ENCODE peak calls at places on chromosome 15, in nine cellular contexts. F, Z, R, M, A, Y, B, V and W are unnamed samples.

GRCh38 chr15:47266556-47266955 is 450.7 kb upstream of the SEMA6D start:
- DNase-seq in F (no peak), Z (no peak), R (no peak), M (no peak), A (no peak), Y (no peak), B (no peak), V (no peak), W (no peak)

GRCh38 chr15:88042047-88042446 is 214.5 kb downstream of the NTRK3 start:
- DNase-seq in F (no peak), Z (no peak), R (peak; percentile 42), M (no peak), A (no peak), Y (no peak), B (no peak), V (no peak), W (no peak)

GRCh38 chr15:101641134-101641764 is 10.9 kb downstream of the TM2D3 start:
- DNase-seq in F (peak; percentile 81), Z (peak; percentile 84), R (no peak), M (peak; percentile 49), A (peak; percentile 68), Y (peak; percentile 75), B (peak; percentile 51), V (peak; percentile 78), W (peak; percentile 67)

GRCh38 chr15:86059851-86060250 is 19.8 kb upstream of the AGBL1 start:
- DNase-seq in F (no peak), Z (no peak), R (no peak), M (no peak), A (no peak), Y (no peak), B (no peak), V (no peak), W (no peak)

GRCh38 chr15:31307270-31308184 is 19.1 kb upstream of the KLF13 start:
- DNase-seq in F (no peak), Z (no peak), R (no peak), M (no peak), A (no peak), Y (no peak), B (no peak), V (no peak), W (no peak)

GRCh38 chr15:64148581-64148980 is 3.0 kb upstream of the SNX22 start:
- DNase-seq in F (no peak), Z (no peak), R (no peak), M (no peak), A (no peak), Y (no peak), B (no peak), V (no peak), W (no peak)

GRCh38 chr15:52408823-52409222 is 113.2 kb upstream of the MYO5C start:
- DNase-seq in F (no peak), Z (no peak), R (no peak), M (no peak), A (no peak), Y (no peak), B (no peak), V (no peak), W (no peak)

GRCh38 chr15:39552546-39552945 is 28.3 kb upstream of the THBS1 start:
- DNase-seq in F (no peak), Z (no peak), R (no peak), M (no peak), A (no peak), Y (no peak), B (no peak), V (no peak), W (no peak)

GRCh38 chr15:51758645-51759044 is 7.2 kb downstream of the TMOD2 start:
- DNase-seq in F (peak; percentile 29), Z (no peak), R (peak; percentile 14), M (no peak), A (no peak), Y (no peak), B (peak; percentile 63), V (peak; percentile 50), W (peak; percentile 76)

GRCh38 chr15:66186049-66186825 is 67.3 kb downstream of the MEGF11 start:
- DNase-seq in F (peak; percentile 9), Z (peak; percentile 61), R (no peak), M (no peak), A (no peak), Y (no peak), B (no peak), V (no peak), W (no peak)

GRCh38 chr15:87267798-87268197 is 988.7 kb downstream of the NTRK3 start:
- DNase-seq in F (no peak), Z (no peak), R (no peak), M (peak; percentile 15), A (no peak), Y (no peak), B (peak; percentile 56), V (no peak), W (no peak)

GRCh38 chr15:67407709-67408257 is 113.1 kb upstream of the C15orf61 start:
- DNase-seq in F (no peak), Z (no peak), R (no peak), M (no peak), A (no peak), Y (no peak), B (no peak), V (no peak), W (no peak)

GRCh38 chr15:57335326-57336118 is 40.8 kb upstream of the CGNL1 start:
- DNase-seq in F (no peak), Z (no peak), R (no peak), M (no peak), A (no peak), Y (no peak), B (no peak), V (no peak), W (no peak)

GRCh38 chr15:50786468-50786867 is 21.0 kb upstream of the SPPL2A start:
- DNase-seq in F (no peak), Z (no peak), R (no peak), M (no peak), A (no peak), Y (no peak), B (no peak), V (no peak), W (no peak)

GRCh38 chr15:100596792-100597191 is 5.2 kb downstream of the LINS1 start:
- DNase-seq in F (peak; percentile 26), Z (no peak), R (no peak), M (no peak), A (no peak), Y (no peak), B (no peak), V (no peak), W (no peak)

GRCh38 chr15:67080900-67081431 is 15.6 kb downstream of the SMAD3 start:
- DNase-seq in F (no peak), Z (peak; percentile 80), R (no peak), M (peak; percentile 86), A (no peak), Y (no peak), B (peak; percentile 87), V (peak; percentile 44), W (no peak)

GRCh38 chr15:76309561-76310330 is 1.5 kb downstream of the ETFA start:
- DNase-seq in F (no peak), Z (no peak), R (no peak), M (peak; percentile 18), A (no peak), Y (no peak), B (no peak), V (no peak), W (no peak)

GRCh38 chr15:59590027-59590426 is 21.6 kb upstream of the GCNT3 start:
- DNase-seq in F (no peak), Z (no peak), R (no peak), M (no peak), A (no peak), Y (no peak), B (no peak), V (no peak), W (no peak)

GRCh38 chr15:86620636-86621349 is 541.1 kb downstream of the AGBL1 start:
- DNase-seq in F (no peak), Z (no peak), R (no peak), M (no peak), A (no peak), Y (no peak), B (no peak), V (no peak), W (no peak)

GRCh38 chr15:40291088-40291574 is 8.3 kb upstream of the ANKRD63 start:
- DNase-seq in F (peak; percentile 64), Z (no peak), R (peak; percentile 26), M (no peak), A (peak; percentile 31), Y (peak; percentile 81), B (no peak), V (no peak), W (no peak)

GRCh38 chr15:59299919-59300617 is 72.6 kb downstream of the MYO1E start:
- DNase-seq in F (peak; percentile 66), Z (peak; percentile 88), R (no peak), M (peak; percentile 88), A (peak; percentile 91), Y (peak; percentile 78), B (peak; percentile 97), V (peak; percentile 60), W (peak; percentile 26)

GRCh38 chr15:80970018-80970657 is 19.5 kb downstream of the MESD start:
- DNase-seq in F (peak; percentile 54), Z (no peak), R (peak; percentile 33), M (peak; percentile 54), A (peak; percentile 79), Y (peak; percentile 41), B (peak; percentile 39), V (peak; percentile 71), W (peak; percentile 30)

GRCh38 chr15:72722071-72722696 is 36.2 kb downstream of the BBS4 start:
- DNase-seq in F (peak; percentile 70), Z (no peak), R (no peak), M (peak; percentile 51), A (peak; percentile 57), Y (peak; percentile 70), B (peak; percentile 39), V (peak; percentile 36), W (peak; percentile 1)